ENCODE peak calls at places on chromosomes 4 and X, in eight cellular contexts. R, P, J, X, O, W, A and L are unnamed samples.
A peak's percentile ranks its signal among the peaks of the same experiment; 100 is the strongest.

GRCh38 chr4:2954358-2955185 is 8.6 kb downstream of the NOP14 start:
- DNase-seq in X (no peak), R (no peak), P (peak; percentile 54), O (no peak), W (no peak), A (no peak), J (no peak), L (no peak)

GRCh38 chr4:9691221-9692065 is 90.0 kb upstream of the DRD5 start:
- DNase-seq in J (peak; percentile 96), W (peak; percentile 36), P (peak; percentile 97), O (peak; percentile 96), X (peak; percentile 98), A (peak; percentile 96), R (peak; percentile 90), L (peak; percentile 88)

GRCh38 chr4:182338059-182338458 is 94.9 kb downstream of the TENM3 start:
- DNase-seq in O (no peak), P (no peak), W (no peak), X (no peak), J (no peak), A (no peak), R (no peak), L (no peak)

GRCh38 chr4:70197842-70198241 is 2.3 kb downstream of the ODAM start:
- DNase-seq in R (no peak), J (peak; percentile 83), X (no peak), O (no peak), A (peak; percentile 52), W (no peak), P (peak; percentile 78), L (no peak)

GRCh38 chrX:154799554-154800348 is 5.5 kb downstream of the MPP1 start:
- DNase-seq in W (peak; percentile 64), J (peak; percentile 62), R (no peak), X (no peak), P (no peak), O (no peak), A (no peak), L (no peak)

GRCh38 chr4:115113382-115114106 is at the start of gene NDST4:
- DNase-seq in J (no peak), A (no peak), R (peak; percentile 9), X (no peak), O (no peak), W (peak; percentile 36), P (no peak), L (no peak)

GRCh38 chr4:185011408-185011807 is 6.9 kb upstream of the HELT start:
- DNase-seq in J (no peak), A (no peak), P (no peak), R (no peak), W (peak; percentile 25), O (no peak), X (no peak), L (no peak)

GRCh38 chr4:86579941-86580340 is 14.2 kb upstream of the PTPN13 start:
- DNase-seq in P (no peak), X (no peak), R (no peak), W (no peak), A (no peak), J (no peak), O (no peak), L (no peak)

GRCh38 chrX:48589482-48590162 is 7.7 kb upstream of the WDR13 start:
- DNase-seq in O (no peak), W (no peak), J (peak; percentile 48), X (no peak), A (no peak), R (no peak), P (no peak), L (no peak)

GRCh38 chrX:47247206-47247998 is 14.6 kb downstream of the USP11 start:
- DNase-seq in O (no peak), P (no peak), W (peak; percentile 78), R (peak; percentile 16), X (no peak), A (no peak), J (no peak), L (no peak)

GRCh38 chr4:26032142-26032541 is 118.1 kb downstream of the SMIM20 start:
- DNase-seq in W (peak; percentile 58), A (no peak), R (no peak), J (no peak), O (no peak), P (no peak), X (no peak), L (no peak)
- H3K27ac ChIP-seq in W (peak overlapping the region; percentile 74), A (no peak overlapping the region), R (no peak overlapping the region), J (peak overlapping the region; percentile 73), O (peak overlapping the region; percentile 53), P (no peak overlapping the region), X (no peak overlapping the region), L (peak overlapping the region; percentile 62)

GRCh38 chr4:42632653-42633382 is 24.1 kb downstream of the ATP8A1 start:
- DNase-seq in P (no peak), W (no peak), A (no peak), X (no peak), J (no peak), O (no peak), R (no peak), L (no peak)

GRCh38 chr4:42633605-42634388 is 23.1 kb downstream of the ATP8A1 start:
- DNase-seq in J (no peak), O (no peak), P (no peak), R (no peak), A (no peak), X (no peak), W (no peak), L (no peak)

GRCh38 chr4:42628740-42629139 is 28.2 kb downstream of the ATP8A1 start:
- DNase-seq in O (no peak), X (peak; percentile 23), A (no peak), R (no peak), W (no peak), P (peak; percentile 61), J (no peak), L (no peak)

GRCh38 chr4:42627887-42628646 is 28.8 kb downstream of the ATP8A1 start:
- DNase-seq in J (peak; percentile 81), W (no peak), P (no peak), O (peak; percentile 49), X (peak; percentile 86), R (no peak), A (no peak), L (no peak)

GRCh38 chr4:42630908-42631307 is 26.0 kb downstream of the ATP8A1 start:
- DNase-seq in P (no peak), J (no peak), O (no peak), R (no peak), W (peak; percentile 64), A (no peak), X (no peak), L (no peak)
- H3K4me1 ChIP-seq in P (peaks cover 20% of the 10 kb centered on the region), J (peaks cover 36% of the 10 kb centered on the region), O (no peaks in the 10 kb centered on the region), R (no peaks in the 10 kb centered on the region), W (peaks cover 20% of the 10 kb centered on the region), A (peaks cover 20% of the 10 kb centered on the region), X (peaks cover 13% of the 10 kb centered on the region), L (peaks cover 6% of the 10 kb centered on the region)

GRCh38 chrX:150372280-150372679 is 9.2 kb downstream of the MAMLD1 start:
- DNase-seq in O (no peak), R (no peak), W (no peak), P (no peak), A (no peak), X (no peak), J (no peak), L (no peak)

GRCh38 chrX:150372756-150373155 is 9.6 kb downstream of the MAMLD1 start:
- DNase-seq in J (no peak), A (no peak), R (no peak), W (no peak), O (no peak), P (no peak), X (no peak), L (no peak)

GRCh38 chrX:150366951-150367545 is 3.9 kb downstream of the MAMLD1 start:
- DNase-seq in A (no peak), X (no peak), W (peak; percentile 39), J (no peak), R (peak; percentile 54), O (no peak), P (no peak), L (no peak)

GRCh38 chrX:150371877-150372276 is 8.8 kb downstream of the MAMLD1 start:
- DNase-seq in P (no peak), W (no peak), X (no peak), O (no peak), R (no peak), A (no peak), J (no peak), L (no peak)

DNA sequence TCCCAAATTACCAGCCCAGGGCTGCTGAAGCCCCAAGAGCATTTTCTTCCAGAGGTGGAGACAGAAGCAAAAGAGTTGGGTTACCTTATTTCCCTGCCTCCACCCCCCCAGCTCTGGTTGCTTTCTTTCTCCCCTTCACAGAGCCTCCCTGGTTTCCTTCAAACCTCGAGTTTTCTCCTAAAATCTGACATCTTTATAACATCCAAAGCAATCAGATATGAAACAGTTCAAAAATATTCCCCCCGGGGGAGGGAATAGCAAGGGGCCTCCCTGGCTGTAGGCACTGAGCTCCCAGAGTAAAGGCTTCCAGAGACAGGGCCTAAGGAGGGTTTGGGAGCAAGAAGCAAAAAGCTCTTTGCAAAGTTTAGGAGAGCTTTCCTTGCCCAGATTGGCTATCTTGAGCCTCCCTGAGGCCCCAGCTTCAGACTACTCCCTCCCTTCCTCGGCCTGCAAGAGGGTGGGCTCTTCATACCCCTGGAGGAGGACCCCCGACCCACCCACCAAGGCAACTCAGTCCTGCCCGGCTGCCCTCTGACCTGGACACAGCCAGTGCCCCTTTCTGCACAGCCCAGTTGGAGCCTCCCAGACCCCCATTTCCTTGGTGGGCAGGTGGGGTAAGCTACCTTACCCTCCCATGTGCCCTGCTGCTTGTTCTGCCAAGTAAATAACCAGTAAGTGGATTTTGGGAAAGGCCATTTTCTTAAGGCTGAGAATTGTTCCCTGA is 7.6 kb downstream of the MAMLD1 start:
- DNase-seq in P (no peak), O (no peak), J (no peak), W (no peak), A (no peak), X (no peak), R (no peak), L (no peak)
- H3K27ac ChIP-seq in P (no peak overlapping the region), O (no peak overlapping the region), J (no peak overlapping the region), W (no peak overlapping the region), A (no peak overlapping the region), X (no peak overlapping the region), R (no peak overlapping the region), L (no peak overlapping the region)

GRCh38 chr4:1771555-1772305 is 21.4 kb upstream of the FGFR3 start:
- DNase-seq in J (no peak), R (no peak), X (no peak), P (no peak), O (no peak), A (no peak), W (no peak), L (no peak)

GRCh38 chr4:1768367-1769034 is 24.6 kb upstream of the FGFR3 start:
- DNase-seq in R (no peak), J (no peak), A (peak; percentile 77), O (no peak), P (peak; percentile 83), W (no peak), X (no peak), L (no peak)

GRCh38 chr4:1770791-1771231 is 22.3 kb upstream of the FGFR3 start:
- DNase-seq in R (no peak), O (no peak), W (no peak), A (no peak), J (no peak), P (no peak), X (no peak), L (no peak)

GRCh38 chr4:1769692-1770091 is 23.4 kb upstream of the FGFR3 start:
- DNase-seq in X (no peak), W (no peak), P (no peak), O (no peak), R (no peak), J (no peak), A (no peak), L (no peak)

DNA sequence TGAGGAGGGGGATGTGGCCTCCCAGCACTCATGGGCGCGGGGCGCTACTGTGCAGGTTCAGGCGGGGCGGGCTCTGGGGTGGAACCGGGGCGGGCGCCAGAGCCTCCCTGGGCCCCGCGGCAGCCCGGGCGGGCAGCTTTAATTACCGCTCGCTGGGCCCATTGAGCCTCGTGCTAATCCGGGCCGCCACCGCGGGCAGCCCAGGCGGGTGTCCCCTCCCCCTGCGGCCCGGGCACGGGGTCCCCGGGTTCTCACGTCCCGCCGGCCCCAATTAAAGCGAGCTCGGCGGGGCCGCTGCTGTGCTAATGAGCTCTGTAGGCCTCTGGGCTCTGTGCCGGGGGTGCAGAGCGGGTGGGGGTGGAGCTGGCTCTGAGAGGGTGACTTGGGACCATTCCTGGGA is 22.8 kb upstream of the FGFR3 start:
- DNase-seq in W (no peak), O (no peak), J (no peak), A (no peak), P (no peak), R (no peak), X (no peak), L (no peak)
- H3K4me1 ChIP-seq in W (no peaks in the 10 kb centered on the region), O (no peaks in the 10 kb centered on the region), J (peaks cover 34% of the 10 kb centered on the region), A (no peaks in the 10 kb centered on the region), P (peaks cover 55% of the 10 kb centered on the region), R (peaks cover 11% of the 10 kb centered on the region), X (no peaks in the 10 kb centered on the region), L (no peaks in the 10 kb centered on the region)